ENCODE peak calls at places on chromosomes 7 and 10, in five cellular contexts. V is mesendoderm, G is H9, N is neuronal stem cell, A is H1. E is an unnamed sample.
A peak's percentile ranks its signal among the peaks of the same experiment; 100 is the strongest.

GRCh38 chr7:158705234-158705890 is 758 bp upstream of the NCAPG2 start:
- DNase-seq in V (peak; percentile 12), G (no peak), A (peak; percentile 64), N (no peak), E (no peak)

GRCh38 chr10:116636385-116636784 is 15.6 kb downstream of the PNLIPRP2 start:
- DNase-seq in A (no peak), V (no peak), G (no peak), N (no peak), E (no peak)

GRCh38 chr7:82530361-82530760 is 86.8 kb upstream of the CACNA2D1 start:
- DNase-seq in G (no peak), A (no peak), N (no peak), V (peak; percentile 77), E (no peak)

GRCh38 chr7:85025312-85025756 is 161.5 kb downstream of the SEMA3D start:
- DNase-seq in A (no peak), N (no peak), G (no peak), V (no peak), E (no peak)

GRCh38 chr10:70806841-70807240 is 8.9 kb upstream of the SGPL1 start:
- DNase-seq in N (no peak), G (no peak), A (no peak), V (no peak), E (no peak)

GRCh38 chr7:5439572-5440496 is 16.2 kb upstream of the TNRC18 start:
- DNase-seq in V (no peak), G (no peak), A (no peak), N (no peak), E (no peak)

GRCh38 chr10:96987141-96987841 is 155.2 kb downstream of the LCOR start:
- DNase-seq in G (no peak), N (no peak), V (no peak), A (no peak), E (no peak)

GRCh38 chr7:13988765-13989137 is 715 bp downstream of the ETV1 start:
- DNase-seq in A (no peak), V (peak; percentile 87), N (peak; percentile 50), G (peak; percentile 58), E (peak; percentile 26)

GRCh38 chr7:52719677-52720076 is 315.8 kb upstream of the POM121L12 start:
- DNase-seq in G (no peak), A (no peak), V (no peak), N (no peak), E (no peak)

GRCh38 chr10:50585921-50586739 is 37.6 kb downstream of the SGMS1 start:
- DNase-seq in N (no peak), G (no peak), V (peak; percentile 39), A (no peak), E (peak; percentile 68)

GRCh38 chr10:24951201-24952145 is 933 bp downstream of the PRTFDC1 start:
- DNase-seq in G (peak; percentile 87), A (peak; percentile 75), V (peak; percentile 89), N (no peak), E (no peak)

GRCh38 chr7:140153666-140154161 is 23.1 kb downstream of the KDM7A start:
- DNase-seq in N (no peak), G (no peak), A (no peak), V (no peak), E (no peak)

GRCh38 chr10:24034571-24034970 is 174.4 kb upstream of the KIAA1217 start:
- DNase-seq in G (no peak), V (peak; percentile 13), A (no peak), N (no peak), E (no peak)

GRCh38 chr7:6262206-6262605 is 10.2 kb downstream of the CYTH3 start:
- DNase-seq in V (no peak), G (no peak), A (no peak), N (no peak), E (no peak)

GRCh38 chr10:100618856-100619255 is 83.1 kb downstream of the HIF1AN start:
- DNase-seq in G (no peak), N (no peak), A (no peak), V (no peak), E (no peak)

GRCh38 chr7:57868771-57869483 is 418.9 kb downstream of the ZNF716 start:
- DNase-seq in N (no peak), G (no peak), V (no peak), A (no peak), E (no peak)

GRCh38 chr7:127392182-127392565 is 334 bp downstream of the ZNF800 start:
- DNase-seq in A (no peak), G (no peak), N (no peak), V (peak; percentile 65), E (peak; percentile 55)

GRCh38 chr10:123783296-123783695 is 108.3 kb downstream of the CPXM2 start:
- DNase-seq in A (no peak), G (no peak), V (no peak), N (no peak), E (no peak)

GRCh38 chr10:48455055-48455391 is 148.5 kb downstream of the MAPK8 start:
- DNase-seq in N (no peak), A (peak; percentile 38), V (no peak), G (peak; percentile 25), E (no peak)

GRCh38 chr10:72146559-72147323 is 58.4 kb upstream of the SPOCK2 start:
- DNase-seq in V (no peak), N (no peak), A (no peak), G (no peak), E (no peak)

GRCh38 chr10:47031953-47032465 is 120.8 kb downstream of the PTPN20 start:
- DNase-seq in V (no peak), A (no peak), N (no peak), G (peak; percentile 9), E (peak; percentile 41)

GRCh38 chr7:44104880-44105771 is 981 bp downstream of the AEBP1 start:
- DNase-seq in N (peak; percentile 27), G (no peak), A (peak; percentile 67), V (peak; percentile 81), E (peak; percentile 46)

GRCh38 chr7:130921391-130922180 is 187.6 kb upstream of the KLF14 start:
- DNase-seq in G (no peak), A (peak; percentile 48), N (peak; percentile 82), V (no peak), E (peak; percentile 85)

GRCh38 chr7:142507799-142508198 is 241.5 kb upstream of the PRSS1 start:
- DNase-seq in V (no peak), N (no peak), A (no peak), G (no peak), E (no peak)

GRCh38 chr10:44993922-44994751 is 6.6 kb upstream of the ZNF22 start:
- DNase-seq in V (no peak), G (no peak), N (no peak), A (no peak), E (peak; percentile 78)

GRCh38 chr7:95316588-95316987 is 7.7 kb downstream of the PON1 start:
- DNase-seq in N (no peak), V (no peak), G (no peak), A (no peak), E (no peak)

GRCh38 chr10:6530211-6530840 is 49.8 kb downstream of the PRKCQ start:
- DNase-seq in N (no peak), A (no peak), V (no peak), G (no peak), E (no peak)

GRCh38 chr10:133379152-133379800 is at the start of gene PAOX:
- DNase-seq in A (peak; percentile 76), V (peak; percentile 56), G (peak; percentile 62), N (peak; percentile 68), E (peak; percentile 46)

GRCh38 chr10:112307631-112308502 is 24.7 kb downstream of the TECTB start:
- DNase-seq in A (peak; percentile 79), V (peak; percentile 95), G (peak; percentile 83), N (peak; percentile 44), E (peak; percentile 43)

GRCh38 chr7:12031638-12032037 is 179.5 kb upstream of the TMEM106B start:
- DNase-seq in A (no peak), V (peak; percentile 94), N (no peak), G (peak; percentile 27), E (peak; percentile 64)

GRCh38 chr7:106006906-106007305 is 43.8 kb downstream of the CDHR3 start:
- DNase-seq in G (no peak), N (no peak), V (no peak), A (no peak), E (no peak)
- H2BK15ac ChIP-seq in G (no peak overlapping the region), N (no peak overlapping the region), V (no peak overlapping the region), A (no peak overlapping the region), E (no peak overlapping the region)

DNA sequence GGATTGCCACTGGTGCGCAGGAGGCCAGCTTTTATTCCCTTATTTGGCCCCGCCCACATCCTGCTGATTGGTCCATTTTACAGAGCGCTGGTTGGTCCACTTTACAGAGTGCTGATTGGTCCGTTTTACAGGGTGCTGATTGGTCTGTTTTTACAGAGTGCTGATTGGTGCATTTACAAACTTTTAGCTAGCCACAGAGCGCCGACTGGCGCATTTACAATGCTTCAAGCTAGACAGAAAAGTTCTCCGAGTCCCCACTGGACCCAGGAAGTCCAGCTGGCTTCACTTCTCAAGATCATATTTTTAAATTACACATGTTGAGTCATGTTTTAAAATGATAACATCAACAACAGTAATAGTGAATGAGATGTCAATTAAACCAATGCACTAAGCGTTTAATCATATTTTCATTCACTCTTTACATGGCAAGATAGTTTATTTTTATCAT is 128.3 kb downstream of the CUBN start:
- DNase-seq in N (no peak), G (no peak), A (no peak), V (no peak), E (no peak)
- H2BK15ac ChIP-seq in N (no peak overlapping the region), G (no peak overlapping the region), A (no peak overlapping the region), V (no peak overlapping the region), E (no peak overlapping the region)

GRCh38 chr10:73781879-73782748 is at the start of gene CHCHD1:
- DNase-seq in V (peak; percentile 92), G (peak; percentile 89), N (peak; percentile 77), A (peak; percentile 94), E (peak; percentile 85)

GRCh38 chr10:73786512-73786885 is 1.1 kb downstream of the ZSWIM8 start:
- DNase-seq in A (no peak), V (no peak), N (no peak), G (no peak), E (no peak)

GRCh38 chr10:73785721-73786511 is 510 bp downstream of the ZSWIM8 start:
- DNase-seq in N (no peak), G (peak; percentile 59), A (peak; percentile 57), V (peak; percentile 79), E (peak; percentile 65)

GRCh38 chr10:73782749-73783085 is 869 bp downstream of the CHCHD1 start:
- DNase-seq in A (no peak), G (no peak), V (no peak), N (no peak), E (no peak)

GRCh38 chr10:73785221-73785720 is at the start of gene ZSWIM8:
- DNase-seq in A (peak; percentile 82), G (peak; percentile 89), V (peak; percentile 98), N (peak; percentile 88), E (peak; percentile 96)
- H2BK15ac ChIP-seq in A (no peak within 1 kb of the TSS), G (no peak within 1 kb of the TSS), V (no peak within 1 kb of the TSS), N (no peak within 1 kb of the TSS), E (peak within 1 kb of the TSS; percentile 64)

DNA sequence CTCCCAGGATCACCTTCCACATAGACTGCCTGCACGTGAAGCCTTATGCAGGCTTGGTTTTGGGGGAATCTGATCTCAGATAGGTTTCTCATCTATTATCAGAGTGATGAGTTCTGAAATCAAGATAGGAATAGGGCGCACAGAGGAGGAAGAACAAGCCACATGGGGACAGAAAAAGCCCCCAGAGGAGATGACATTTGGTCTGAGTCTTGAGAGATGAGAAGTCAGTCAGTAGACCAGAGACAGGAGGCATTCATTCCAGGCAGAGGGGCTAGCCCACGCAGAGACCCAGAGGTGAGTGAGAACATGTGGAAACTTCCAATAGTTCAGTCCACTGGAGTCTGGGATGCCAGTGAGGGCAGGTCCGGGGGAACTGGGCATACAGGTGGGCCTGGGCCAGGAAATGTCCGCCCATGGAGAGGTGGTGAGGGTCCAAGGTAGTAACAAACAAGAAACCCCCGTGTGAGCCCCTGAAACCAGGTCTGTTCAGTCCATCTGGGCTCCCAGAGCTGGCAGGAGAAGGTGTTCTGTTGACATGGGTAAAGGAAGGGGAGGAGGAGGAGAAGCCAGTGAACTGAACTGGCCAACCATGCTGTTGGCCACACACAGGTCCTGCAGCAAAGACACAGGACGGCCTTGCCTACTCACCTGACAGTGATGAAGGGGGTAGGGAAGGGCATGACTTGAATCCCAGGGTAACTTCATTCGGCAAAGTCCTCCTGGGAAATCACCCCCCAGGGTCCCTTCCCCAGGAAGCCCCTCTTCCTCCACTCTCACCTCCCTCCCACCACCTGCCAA is 69.3 kb upstream of the SMNDC1 start:
- DNase-seq in A (no peak), G (no peak), V (no peak), N (no peak), E (no peak)
- H2BK15ac ChIP-seq in A (no peak overlapping the region), G (no peak overlapping the region), V (no peak overlapping the region), N (no peak overlapping the region), E (no peak overlapping the region)

E was measured in IMR-90.